ENCODE peak calls at places on chromosome 14, in four cellular contexts. One of them, this sample, is unnamed. For H3K27me3, the result is how much of the 10 kb centered on the place peaks cover.

GRCh38 chr14:76163668-76164363 is 12.1 kb downstream of the GPATCH2L start:
- DNase-seq in testis: no peak
- DNase-seq in neuronal stem cell: no peak
- DNase-seq in Caco-2: no peak
- DNase-seq in this sample: no peak

GRCh38 chr14:63050694-63051093 is 5.4 kb upstream of the KCNH5 start:
- DNase-seq in neuronal stem cell: no peak
- DNase-seq in testis: no peak
- DNase-seq in Caco-2: no peak
- DNase-seq in this sample: no peak

GRCh38 chr14:68549057-68549421 is 243.8 kb downstream of the ZFP36L1 start:
- DNase-seq in Caco-2: no peak
- DNase-seq in testis: peak
- DNase-seq in neuronal stem cell: no peak
- DNase-seq in this sample: no peak

GRCh38 chr14:59123526-59123925 is 64.9 kb upstream of the DAAM1 start:
- DNase-seq in neuronal stem cell: no peak
- DNase-seq in Caco-2: no peak
- DNase-seq in testis: no peak
- DNase-seq in this sample: no peak

GRCh38 chr14:94646481-94646880 is 34.3 kb downstream of the SERPINA3 start:
- DNase-seq in Caco-2: no peak
- DNase-seq in testis: no peak
- DNase-seq in neuronal stem cell: no peak
- DNase-seq in this sample: no peak

GRCh38 chr14:78254911-78255431 is 84.8 kb downstream of the NRXN3 start:
- DNase-seq in neuronal stem cell: no peak
- DNase-seq in Caco-2: no peak
- DNase-seq in testis: no peak
- DNase-seq in this sample: no peak

GRCh38 chr14:87811246-87811645 is 181.7 kb downstream of the GALC start:
- DNase-seq in testis: no peak
- DNase-seq in neuronal stem cell: no peak
- DNase-seq in Caco-2: no peak
- DNase-seq in this sample: no peak

GRCh38 chr14:90599748-90600507 is 203.1 kb downstream of the CALM1 start:
- DNase-seq in neuronal stem cell: no peak
- DNase-seq in testis: peak
- DNase-seq in Caco-2: no peak
- DNase-seq in this sample: no peak

GRCh38 chr14:81801921-81802320 is 268.3 kb upstream of the SEL1L start:
- DNase-seq in neuronal stem cell: no peak
- DNase-seq in Caco-2: no peak
- DNase-seq in testis: no peak
- DNase-seq in this sample: no peak

GRCh38 chr14:94011795-94012194 is 14.3 kb upstream of the OTUB2 start:
- DNase-seq in Caco-2: no peak
- DNase-seq in neuronal stem cell: no peak
- DNase-seq in testis: no peak
- DNase-seq in this sample: no peak

GRCh38 chr14:30296956-30297405 is 262.0 kb upstream of the G2E3 start:
- DNase-seq in testis: peak
- DNase-seq in Caco-2: no peak
- DNase-seq in neuronal stem cell: no peak
- DNase-seq in this sample: no peak

GRCh38 chr14:89067293-89067972 is 243.0 kb downstream of the TTC8 start:
- DNase-seq in neuronal stem cell: no peak
- DNase-seq in testis: no peak
- DNase-seq in Caco-2: no peak
- DNase-seq in this sample: no peak

GRCh38 chr14:53470351-53471043 is 317.4 kb upstream of the DDHD1 start:
- DNase-seq in Caco-2: no peak
- DNase-seq in neuronal stem cell: no peak
- DNase-seq in testis: no peak
- DNase-seq in this sample: no peak

GRCh38 chr14:22433059-22433458 is 156.0 kb downstream of the DAD1 start:
- DNase-seq in testis: no peak
- DNase-seq in Caco-2: no peak
- DNase-seq in neuronal stem cell: no peak
- DNase-seq in this sample: no peak

GRCh38 chr14:102870994-102871831 is 51.2 kb upstream of the AMN start:
- DNase-seq in testis: no peak
- DNase-seq in Caco-2: no peak
- DNase-seq in neuronal stem cell: no peak
- DNase-seq in this sample: no peak

GRCh38 chr14:51873221-51873893 is 12.9 kb downstream of the GNG2 start:
- DNase-seq in Caco-2: no peak
- DNase-seq in neuronal stem cell: no peak
- DNase-seq in testis: no peak
- DNase-seq in this sample: no peak

GRCh38 chr14:42112108-42112507 is 505.4 kb downstream of the LRFN5 start:
- DNase-seq in testis: no peak
- DNase-seq in neuronal stem cell: no peak
- DNase-seq in Caco-2: no peak
- DNase-seq in this sample: no peak

GRCh38 chr14:78758333-78758732 is 588.2 kb downstream of the NRXN3 start:
- DNase-seq in neuronal stem cell: peak
- DNase-seq in Caco-2: no peak
- DNase-seq in testis: peak
- DNase-seq in this sample: no peak

GRCh38 chr14:87745507-87746118 is 247.4 kb downstream of the GALC start:
- DNase-seq in testis: peak
- DNase-seq in Caco-2: peak
- DNase-seq in neuronal stem cell: peak
- DNase-seq in this sample: no peak

GRCh38 chr14:72665259-72665658 is 228.6 kb downstream of the DPF3 start:
- DNase-seq in Caco-2: no peak
- DNase-seq in testis: no peak
- DNase-seq in neuronal stem cell: no peak
- DNase-seq in this sample: no peak

GRCh38 chr14:102893452-102893851 is 29.0 kb upstream of the AMN start:
- DNase-seq in Caco-2: no peak
- DNase-seq in neuronal stem cell: no peak
- DNase-seq in testis: peak
- DNase-seq in this sample: no peak

GRCh38 chr14:81303258-81303935 is 82.6 kb upstream of the GTF2A1 start:
- DNase-seq in testis: no peak
- DNase-seq in Caco-2: peak
- DNase-seq in neuronal stem cell: no peak
- DNase-seq in this sample: no peak

GRCh38 chr14:68824517-68825347 is 31.9 kb upstream of the ZFP36L1 start:
- DNase-seq in Caco-2: peak
- DNase-seq in neuronal stem cell: peak
- DNase-seq in testis: peak
- DNase-seq in this sample: no peak

GRCh38 chr14:69763761-69764510 is 3.0 kb upstream of the SRSF5 start:
- DNase-seq in neuronal stem cell: no peak
- DNase-seq in Caco-2: no peak
- DNase-seq in testis: no peak
- DNase-seq in this sample: no peak

GRCh38 chr14:41785696-41786095 is 179.0 kb downstream of the LRFN5 start:
- DNase-seq in testis: no peak
- DNase-seq in neuronal stem cell: peak
- DNase-seq in Caco-2: no peak
- DNase-seq in this sample: no peak

GRCh38 chr14:85122690-85123089 is 407.3 kb upstream of the FLRT2 start:
- DNase-seq in neuronal stem cell: no peak
- DNase-seq in testis: no peak
- DNase-seq in Caco-2: no peak
- DNase-seq in this sample: no peak

GRCh38 chr14:74599201-74599809 is 12.7 kb downstream of the LTBP2 start:
- DNase-seq in testis: peak
- DNase-seq in Caco-2: no peak
- DNase-seq in neuronal stem cell: no peak
- DNase-seq in this sample: no peak

GRCh38 chr14:64994540-64994939 is 7.8 kb downstream of the FNTB start:
- DNase-seq in testis: no peak
- DNase-seq in neuronal stem cell: no peak
- DNase-seq in Caco-2: no peak
- DNase-seq in this sample: no peak

DNA sequence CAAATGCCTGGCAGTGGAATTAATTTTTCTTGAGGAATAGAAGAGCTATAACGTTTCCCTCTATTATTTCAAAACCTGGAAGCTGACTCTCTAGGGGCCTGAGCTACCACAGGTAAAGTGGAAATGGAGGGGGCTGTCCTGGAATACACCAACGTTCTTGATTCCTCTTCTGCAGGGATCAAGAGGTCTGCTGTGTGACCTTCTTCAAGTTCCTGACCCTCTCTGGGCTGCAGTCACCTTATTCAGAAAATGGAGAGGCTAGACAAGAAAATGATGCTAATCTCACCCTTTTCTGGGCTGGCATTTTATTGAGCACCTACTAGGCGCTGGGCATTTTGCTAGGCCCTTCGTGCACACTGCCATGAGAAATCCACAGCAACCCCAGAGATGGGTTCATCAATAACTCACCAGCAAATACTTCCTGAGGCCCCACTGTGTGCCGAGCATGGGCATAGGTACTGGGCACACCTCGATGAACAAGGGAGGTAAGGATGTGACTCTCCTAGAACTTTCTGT is 55.2 kb upstream of the DLK1 start:
- DNase-seq in testis: no peak
- DNase-seq in Caco-2: no peak
- DNase-seq in neuronal stem cell: no peak
- DNase-seq in this sample: no peak
- H3K27me3 ChIP-seq in testis: under half
- H3K27me3 ChIP-seq in Caco-2: under half
- H3K27me3 ChIP-seq in neuronal stem cell: under half
- H3K27me3 ChIP-seq in this sample: under half

GRCh38 chr14:54667764-54668163 is 100.8 kb downstream of the SAMD4A start:
- DNase-seq in Caco-2: no peak
- DNase-seq in testis: no peak
- DNase-seq in neuronal stem cell: no peak
- DNase-seq in this sample: no peak
- H3K27me3 ChIP-seq in Caco-2: under half
- H3K27me3 ChIP-seq in testis: under half
- H3K27me3 ChIP-seq in neuronal stem cell: under half
- H3K27me3 ChIP-seq in this sample: under half

GRCh38 chr14:34111505-34111904 is 160.6 kb upstream of the EGLN3 start:
- DNase-seq in neuronal stem cell: no peak
- DNase-seq in testis: no peak
- DNase-seq in Caco-2: no peak
- DNase-seq in this sample: no peak
- H3K27me3 ChIP-seq in neuronal stem cell: under half
- H3K27me3 ChIP-seq in testis: under half
- H3K27me3 ChIP-seq in Caco-2: under half
- H3K27me3 ChIP-seq in this sample: under half

DNA sequence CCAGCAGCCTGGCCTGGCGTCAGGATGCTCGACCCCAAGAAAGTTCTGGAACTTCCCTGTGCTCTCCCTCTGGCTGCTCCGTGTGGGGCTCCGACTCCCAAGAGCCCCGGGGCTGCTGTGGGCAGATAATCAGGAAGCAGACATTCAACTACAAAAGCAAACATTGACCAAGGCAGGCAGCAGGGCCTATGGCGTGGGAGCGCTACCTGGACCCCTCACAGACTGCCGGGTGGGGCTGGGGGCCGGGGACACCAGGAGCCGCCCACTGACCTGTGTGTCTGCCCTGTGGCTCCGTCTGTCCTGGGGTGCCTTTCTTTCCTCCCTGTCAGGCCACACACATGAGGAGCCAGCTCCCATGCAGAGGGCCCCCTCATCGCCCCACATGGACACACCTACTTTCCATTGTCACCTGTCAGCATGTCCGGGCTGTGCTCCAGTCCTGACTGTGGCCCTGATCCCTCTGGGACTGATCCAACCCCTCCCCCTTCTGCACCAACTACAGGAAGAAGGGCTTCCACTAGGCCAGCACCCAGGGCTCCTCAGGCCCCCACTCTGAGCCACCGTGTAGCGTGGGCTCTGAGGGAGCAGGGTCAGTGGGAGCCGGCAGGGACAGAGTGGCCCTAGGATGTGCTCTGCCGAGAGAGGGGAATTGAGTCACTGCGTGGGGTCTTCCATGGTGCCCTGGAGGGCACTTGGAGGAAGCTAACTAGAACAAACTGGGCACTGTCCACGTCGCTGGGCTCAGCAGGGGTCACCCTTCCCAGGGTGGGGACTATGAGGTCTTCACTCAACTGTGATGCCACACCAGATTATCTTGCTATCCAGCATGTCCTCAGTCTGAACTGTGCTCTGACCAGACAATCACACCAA is 215.4 kb upstream of the C14orf180 start:
- DNase-seq in Caco-2: peak
- DNase-seq in neuronal stem cell: no peak
- DNase-seq in testis: no peak
- DNase-seq in this sample: no peak
- H3K27me3 ChIP-seq in Caco-2: under half
- H3K27me3 ChIP-seq in neuronal stem cell: under half
- H3K27me3 ChIP-seq in testis: under half
- H3K27me3 ChIP-seq in this sample: under half